ENCODE peak calls at places on chromosomes 5 and 9, in four cellular contexts. One of them, this sample, is unnamed.

GRCh38 chr9:111842313-111842712 is 47.6 kb upstream of the SHOC1 start:
- DNase-seq in fibroblast of mammary gland: peak
- DNase-seq in progenitor cell of endocrine pancreas: no peak
- DNase-seq in ovary: no peak
- DNase-seq in this sample: no peak

GRCh38 chr9:14485366-14485765 is 171.4 kb upstream of the NFIB start:
- DNase-seq in fibroblast of mammary gland: peak
- DNase-seq in progenitor cell of endocrine pancreas: no peak
- DNase-seq in ovary: no peak
- DNase-seq in this sample: no peak

GRCh38 chr5:7753596-7753995 is 97.3 kb downstream of the CFAP90 start:
- DNase-seq in fibroblast of mammary gland: no peak
- DNase-seq in progenitor cell of endocrine pancreas: no peak
- DNase-seq in ovary: no peak
- DNase-seq in this sample: no peak

GRCh38 chr9:13149454-13149853 is 130.0 kb downstream of the MPDZ start:
- DNase-seq in fibroblast of mammary gland: no peak
- DNase-seq in progenitor cell of endocrine pancreas: no peak
- DNase-seq in ovary: no peak
- DNase-seq in this sample: no peak

GRCh38 chr9:129197978-129198736 is 20.1 kb upstream of the IER5L start:
- DNase-seq in fibroblast of mammary gland: peak
- DNase-seq in progenitor cell of endocrine pancreas: no peak
- DNase-seq in ovary: peak
- DNase-seq in this sample: no peak

GRCh38 chr9:84839538-84839937 is 170.0 kb downstream of the NTRK2 start:
- DNase-seq in fibroblast of mammary gland: no peak
- DNase-seq in progenitor cell of endocrine pancreas: no peak
- DNase-seq in ovary: no peak
- DNase-seq in this sample: no peak

GRCh38 chr5:66981266-66981665 is 215.3 kb downstream of the CD180 start:
- DNase-seq in fibroblast of mammary gland: no peak
- DNase-seq in progenitor cell of endocrine pancreas: no peak
- DNase-seq in ovary: no peak
- DNase-seq in this sample: no peak

GRCh38 chr5:143932584-143932983 is 120.6 kb downstream of the HMHB1 start:
- DNase-seq in fibroblast of mammary gland: no peak
- DNase-seq in progenitor cell of endocrine pancreas: no peak
- DNase-seq in ovary: no peak
- DNase-seq in this sample: no peak

GRCh38 chr9:134618823-134619454 is 22.7 kb upstream of the COL5A1 start:
- DNase-seq in fibroblast of mammary gland: no peak
- DNase-seq in progenitor cell of endocrine pancreas: no peak
- DNase-seq in ovary: no peak
- DNase-seq in this sample: peak

GRCh38 chr5:32110081-32110696 is 63.9 kb downstream of the GOLPH3 start:
- DNase-seq in fibroblast of mammary gland: no peak
- DNase-seq in progenitor cell of endocrine pancreas: no peak
- DNase-seq in ovary: no peak
- DNase-seq in this sample: no peak

GRCh38 chr5:2634399-2635176 is 116.9 kb downstream of the IRX2 start:
- DNase-seq in fibroblast of mammary gland: no peak
- DNase-seq in progenitor cell of endocrine pancreas: no peak
- DNase-seq in ovary: no peak
- DNase-seq in this sample: no peak

GRCh38 chr5:140339636-140340035 is 6.8 kb downstream of the HBEGF start:
- DNase-seq in fibroblast of mammary gland: no peak
- DNase-seq in progenitor cell of endocrine pancreas: no peak
- DNase-seq in ovary: no peak
- DNase-seq in this sample: no peak

GRCh38 chr5:39209924-39210323 is 9.4 kb downstream of the FYB1 start:
- DNase-seq in fibroblast of mammary gland: no peak
- DNase-seq in progenitor cell of endocrine pancreas: no peak
- DNase-seq in ovary: no peak
- DNase-seq in this sample: no peak

GRCh38 chr9:127870887-127871286 is 6.6 kb downstream of the AK1 start:
- DNase-seq in fibroblast of mammary gland: no peak
- DNase-seq in progenitor cell of endocrine pancreas: no peak
- DNase-seq in ovary: no peak
- DNase-seq in this sample: no peak

GRCh38 chr5:53464722-53465121 is 15.7 kb upstream of the FST start:
- DNase-seq in fibroblast of mammary gland: no peak
- DNase-seq in progenitor cell of endocrine pancreas: no peak
- DNase-seq in ovary: no peak
- DNase-seq in this sample: no peak

GRCh38 chr9:20997503-20998076 is 33.9 kb downstream of the HACD4 start:
- DNase-seq in fibroblast of mammary gland: no peak
- DNase-seq in progenitor cell of endocrine pancreas: no peak
- DNase-seq in ovary: no peak
- DNase-seq in this sample: no peak

GRCh38 chr9:99112750-99113417 is 8.0 kb downstream of the TGFBR1 start:
- DNase-seq in fibroblast of mammary gland: no peak
- DNase-seq in progenitor cell of endocrine pancreas: no peak
- DNase-seq in ovary: no peak
- DNase-seq in this sample: no peak

GRCh38 chr9:134566936-134567335 is 74.7 kb upstream of the COL5A1 start:
- DNase-seq in fibroblast of mammary gland: no peak
- DNase-seq in progenitor cell of endocrine pancreas: peak
- DNase-seq in ovary: peak
- DNase-seq in this sample: no peak

GRCh38 chr5:39775458-39776365 is 350.9 kb upstream of the DAB2 start:
- DNase-seq in fibroblast of mammary gland: peak
- DNase-seq in progenitor cell of endocrine pancreas: no peak
- DNase-seq in ovary: no peak
- DNase-seq in this sample: no peak

GRCh38 chr5:57303985-57304384 is 130.1 kb downstream of the GPBP1 start:
- DNase-seq in fibroblast of mammary gland: no peak
- DNase-seq in progenitor cell of endocrine pancreas: no peak
- DNase-seq in ovary: no peak
- DNase-seq in this sample: no peak

GRCh38 chr9:120713257-120714087 is 798 bp downstream of the MEGF9 start:
- DNase-seq in fibroblast of mammary gland: no peak
- DNase-seq in progenitor cell of endocrine pancreas: peak
- DNase-seq in ovary: peak
- DNase-seq in this sample: no peak

GRCh38 chr9:83336696-83337095 is 201.5 kb downstream of the FRMD3 start:
- DNase-seq in fibroblast of mammary gland: no peak
- DNase-seq in progenitor cell of endocrine pancreas: no peak
- DNase-seq in ovary: no peak
- DNase-seq in this sample: no peak

GRCh38 chr9:89920131-89920530 is 315.3 kb downstream of the GADD45G start:
- DNase-seq in fibroblast of mammary gland: no peak
- DNase-seq in progenitor cell of endocrine pancreas: no peak
- DNase-seq in ovary: no peak
- DNase-seq in this sample: no peak

GRCh38 chr9:91029621-91030361 is 228.2 kb downstream of the SYK start:
- DNase-seq in fibroblast of mammary gland: no peak
- DNase-seq in progenitor cell of endocrine pancreas: no peak
- DNase-seq in ovary: no peak
- DNase-seq in this sample: no peak

GRCh38 chr5:17221843-17222614 is 4.6 kb downstream of the BASP1 start:
- DNase-seq in fibroblast of mammary gland: peak
- DNase-seq in progenitor cell of endocrine pancreas: no peak
- DNase-seq in ovary: no peak
- DNase-seq in this sample: no peak

GRCh38 chr5:83925321-83925877 is 204.7 kb upstream of the HAPLN1 start:
- DNase-seq in fibroblast of mammary gland: peak
- DNase-seq in progenitor cell of endocrine pancreas: no peak
- DNase-seq in ovary: no peak
- DNase-seq in this sample: no peak

GRCh38 chr9:120030847-120031246 is 549.1 kb downstream of the CDK5RAP2 start:
- DNase-seq in fibroblast of mammary gland: no peak
- DNase-seq in progenitor cell of endocrine pancreas: no peak
- DNase-seq in ovary: no peak
- DNase-seq in this sample: no peak

GRCh38 chr5:164597293-164597900 is 1092.0 kb downstream of the MAT2B start:
- DNase-seq in fibroblast of mammary gland: no peak
- DNase-seq in progenitor cell of endocrine pancreas: no peak
- DNase-seq in ovary: no peak
- DNase-seq in this sample: no peak
- TF ChIP-seq CTCF in fibroblast of mammary gland: peak
- TF ChIP-seq CTCF in progenitor cell of endocrine pancreas: peak
- TF ChIP-seq CTCF in ovary: no peak
- TF ChIP-seq CTCF in this sample: peak

GRCh38 chr9:18245911-18246310 is 228.0 kb upstream of the ADAMTSL1 start:
- DNase-seq in fibroblast of mammary gland: no peak
- DNase-seq in progenitor cell of endocrine pancreas: no peak
- DNase-seq in ovary: no peak
- DNase-seq in this sample: no peak
- TF ChIP-seq CTCF in fibroblast of mammary gland: peak
- TF ChIP-seq CTCF in progenitor cell of endocrine pancreas: no peak
- TF ChIP-seq CTCF in ovary: no peak
- TF ChIP-seq CTCF in this sample: peak

DNA sequence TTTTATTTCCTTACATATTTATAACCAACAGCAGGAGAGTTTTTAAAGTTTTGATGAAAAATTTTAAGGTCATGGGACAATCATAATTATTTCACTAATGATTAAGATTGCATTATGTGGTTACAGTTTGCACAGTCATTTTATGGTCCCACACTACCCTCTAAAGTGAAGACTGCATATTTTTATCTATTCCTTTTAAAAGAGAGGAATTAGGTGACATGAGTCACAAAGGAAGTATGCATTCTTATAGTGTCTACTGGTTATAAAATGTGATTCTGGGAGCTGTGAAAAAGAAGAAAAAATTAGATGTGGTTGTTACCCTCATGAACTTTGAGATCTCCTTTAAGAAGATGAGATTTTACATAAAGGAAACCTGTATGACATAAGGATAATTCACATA is 87.9 kb upstream of the GRIA1 start:
- DNase-seq in fibroblast of mammary gland: peak
- DNase-seq in progenitor cell of endocrine pancreas: no peak
- DNase-seq in ovary: no peak
- DNase-seq in this sample: no peak
- TF ChIP-seq CTCF in fibroblast of mammary gland: no peak
- TF ChIP-seq CTCF in progenitor cell of endocrine pancreas: no peak
- TF ChIP-seq CTCF in ovary: no peak
- TF ChIP-seq CTCF in this sample: no peak

GRCh38 chr5:76652809-76653414 is 29.7 kb upstream of the F2RL2 start:
- DNase-seq in fibroblast of mammary gland: no peak
- DNase-seq in progenitor cell of endocrine pancreas: no peak
- DNase-seq in ovary: no peak
- DNase-seq in this sample: no peak
- TF ChIP-seq CTCF in fibroblast of mammary gland: no peak
- TF ChIP-seq CTCF in progenitor cell of endocrine pancreas: no peak
- TF ChIP-seq CTCF in ovary: no peak
- TF ChIP-seq CTCF in this sample: no peak

DNA sequence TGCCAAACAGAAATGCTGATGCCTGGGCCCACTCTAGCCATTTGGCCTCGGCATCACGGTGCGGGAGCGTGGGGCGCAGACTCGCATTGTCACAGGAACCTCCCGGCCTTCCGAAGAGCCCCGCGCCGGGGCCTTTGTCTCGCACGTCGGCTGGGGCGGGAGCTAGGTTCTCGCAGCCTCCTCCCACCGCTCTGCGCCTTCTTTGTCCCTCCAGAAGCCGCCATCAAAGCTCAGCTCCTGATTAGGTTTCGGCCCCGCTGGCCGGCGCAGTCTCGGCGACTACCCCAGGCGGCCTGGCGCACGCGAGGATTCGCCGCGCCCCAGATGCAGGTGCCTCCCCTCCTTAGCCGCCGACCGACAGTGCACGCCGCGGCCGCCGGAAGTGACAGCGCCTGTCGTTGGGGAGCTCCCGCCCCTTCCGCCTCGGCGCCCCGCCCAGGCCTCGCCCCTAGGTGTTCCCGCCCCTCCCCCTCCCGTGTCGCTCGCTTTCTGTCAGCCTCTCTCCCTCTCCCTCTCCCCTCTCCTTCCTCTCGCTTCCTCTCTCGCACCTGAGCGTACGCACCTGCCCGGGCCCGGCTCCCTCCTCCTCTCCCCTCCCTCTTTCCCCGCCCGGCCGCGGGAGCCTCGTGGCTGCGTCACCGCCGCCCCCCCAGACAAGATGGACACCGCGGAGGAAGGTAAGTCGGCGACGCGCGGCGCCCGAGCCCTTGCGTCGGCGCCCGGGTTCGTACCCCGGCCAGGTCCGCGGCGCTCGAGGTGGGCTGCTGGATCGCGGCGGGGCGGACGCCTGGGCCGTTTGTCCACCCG is at the start of gene MARCHF6:
- DNase-seq in fibroblast of mammary gland: peak
- DNase-seq in progenitor cell of endocrine pancreas: peak
- DNase-seq in ovary: peak
- DNase-seq in this sample: peak
- TF ChIP-seq CTCF in fibroblast of mammary gland: no peak
- TF ChIP-seq CTCF in progenitor cell of endocrine pancreas: no peak
- TF ChIP-seq CTCF in ovary: no peak
- TF ChIP-seq CTCF in this sample: no peak